ENCODE peak calls at places on chromosome X, in seven cellular contexts. P is sciatic nerve, Q is SW 1271, D is EL, G is AG08396, Y is NCI-H1105 treated with DMSO at 0.1 percent for 48 hours, T is NCI-H526 treated with DMSO at 0.1 percent for 48 hours. I is an unnamed sample.

GRCh38 chrX:54171527-54171926 is 11.5 kb downstream of the FAM120C start:
- DNase-seq in Q (no peak), G (peak), P (no peak), D (peak), T (no peak), Y (no peak), I (no peak)

GRCh38 chrX:49166914-49167739 is 4.6 kb downstream of the MAGIX start:
- DNase-seq in D (peak), Q (peak), P (peak), T (peak), Y (no peak), G (peak), I (peak)

GRCh38 chrX:18668468-18668867 is 3.4 kb downstream of the RS1 start:
- DNase-seq in T (no peak), P (no peak), Q (no peak), G (no peak), Y (no peak), D (no peak), I (no peak)

GRCh38 chrX:24718771-24719170 is 25.1 kb downstream of the POLA1 start:
- DNase-seq in P (no peak), D (no peak), Q (no peak), T (no peak), G (no peak), Y (no peak), I (no peak)

GRCh38 chrX:37060999-37061398 is 52.8 kb downstream of the FAM47C start:
- DNase-seq in T (peak), G (peak), Y (peak), D (peak), Q (no peak), P (no peak), I (peak)

GRCh38 chrX:119004920-119005524 is 30.6 kb downstream of the LONRF3 start:
- DNase-seq in Q (no peak), D (peak), P (peak), Y (peak), T (peak), G (peak), I (peak)

GRCh38 chrX:6679550-6679949 is 144.6 kb upstream of the VCX3A start:
- DNase-seq in D (no peak), T (no peak), Y (no peak), G (no peak), P (no peak), Q (no peak), I (no peak)

GRCh38 chrX:68897118-68897517 is 68.3 kb downstream of the EFNB1 start:
- DNase-seq in Y (no peak), G (no peak), T (no peak), P (no peak), Q (no peak), D (no peak), I (no peak)

GRCh38 chrX:41723305-41723704 is 676 bp upstream of the GPR82 start:
- DNase-seq in D (no peak), P (no peak), T (no peak), G (no peak), Y (no peak), Q (no peak), I (no peak)

GRCh38 chrX:47162927-47163583 is 18.0 kb downstream of the RBM10 start:
- DNase-seq in T (no peak), Q (no peak), D (no peak), P (peak), G (no peak), Y (no peak), I (no peak)

GRCh38 chrX:133722756-133723155 is 262.6 kb downstream of the GPC3 start:
- DNase-seq in P (no peak), Q (no peak), Y (no peak), G (no peak), D (no peak), T (no peak), I (no peak)

GRCh38 chrX:69152398-69152797 is 12.9 kb downstream of the PJA1 start:
- DNase-seq in P (no peak), G (no peak), T (no peak), Q (no peak), Y (no peak), D (peak), I (no peak)

GRCh38 chrX:151402719-151403390 is 5.8 kb downstream of the VMA21 start:
- DNase-seq in T (peak), G (no peak), Q (no peak), Y (peak), P (no peak), D (no peak), I (peak)

GRCh38 chrX:54030329-54030728 is 13.9 kb downstream of the PHF8 start:
- DNase-seq in D (no peak), T (peak), P (no peak), Y (peak), G (no peak), Q (no peak), I (no peak)

GRCh38 chrX:131287556-131288179 is 1.4 kb downstream of the IGSF1 start:
- DNase-seq in T (no peak), Y (no peak), D (no peak), G (no peak), Q (no peak), P (no peak), I (no peak)

GRCh38 chrX:108464604-108465003 is 25.0 kb downstream of the COL4A5 start:
- DNase-seq in D (peak), Y (no peak), Q (no peak), T (no peak), G (peak), P (no peak), I (peak)

GRCh38 chrX:15292861-15293260 is 22.6 kb downstream of the ASB11 start:
- DNase-seq in D (no peak), P (no peak), G (no peak), Q (no peak), Y (no peak), T (no peak), I (no peak)

GRCh38 chrX:99480728-99481127 is 929.3 kb downstream of the PCDH19 start:
- DNase-seq in G (no peak), Q (no peak), D (no peak), P (no peak), Y (no peak), T (no peak), I (no peak)

GRCh38 chrX:139156356-139156755 is 374.2 kb upstream of the F9 start:
- DNase-seq in Q (no peak), T (no peak), P (no peak), G (no peak), Y (no peak), D (no peak), I (no peak)

GRCh38 chrX:71489540-71489939 is 43.4 kb upstream of the OGT start:
- DNase-seq in D (peak), G (peak), Y (no peak), T (no peak), P (no peak), Q (no peak), I (no peak)

GRCh38 chrX:130770615-130771014 is 132.4 kb downstream of the ENOX2 start:
- DNase-seq in G (peak), T (no peak), D (peak), Y (no peak), Q (peak), P (no peak), I (no peak)

I was measured in GM23338.